ENCODE peak calls at places on chromosomes 6 and 20, in five cellular contexts. N, W, E, Z and L are unnamed samples.

GRCh38 chr6:79040083-79040482 is 38.0 kb downstream of the PHIP start:
- DNase-seq in N (no peak), W (no peak), E (no peak), Z (no peak), L (no peak)

GRCh38 chr6:25232478-25232877 is 46.7 kb upstream of the CARMIL1 start:
- DNase-seq in N (no peak), W (peak), E (no peak), Z (no peak), L (no peak)

GRCh38 chr6:134954272-134954990 is 4.5 kb upstream of the ALDH8A1 start:
- DNase-seq in N (no peak), W (no peak), E (no peak), Z (no peak), L (no peak)

GRCh38 chr6:40957616-40958492 is 81.2 kb downstream of the UNC5CL start:
- DNase-seq in N (no peak), W (no peak), E (peak), Z (no peak), L (no peak)

GRCh38 chr20:12201289-12201991 is 283.7 kb downstream of the BTBD3 start:
- DNase-seq in N (no peak), W (no peak), E (no peak), Z (no peak), L (no peak)

GRCh38 chr6:106569444-106569843 is 59.9 kb downstream of the RTN4IP1 start:
- DNase-seq in N (no peak), W (no peak), E (no peak), Z (no peak), L (no peak)

GRCh38 chr6:131116755-131117360 is 18.4 kb upstream of the AKAP7 start:
- DNase-seq in N (peak), W (no peak), E (peak), Z (no peak), L (peak)

GRCh38 chr6:14765106-14765505 is 480.8 kb upstream of the JARID2 start:
- DNase-seq in N (no peak), W (no peak), E (no peak), Z (no peak), L (no peak)

DNA sequence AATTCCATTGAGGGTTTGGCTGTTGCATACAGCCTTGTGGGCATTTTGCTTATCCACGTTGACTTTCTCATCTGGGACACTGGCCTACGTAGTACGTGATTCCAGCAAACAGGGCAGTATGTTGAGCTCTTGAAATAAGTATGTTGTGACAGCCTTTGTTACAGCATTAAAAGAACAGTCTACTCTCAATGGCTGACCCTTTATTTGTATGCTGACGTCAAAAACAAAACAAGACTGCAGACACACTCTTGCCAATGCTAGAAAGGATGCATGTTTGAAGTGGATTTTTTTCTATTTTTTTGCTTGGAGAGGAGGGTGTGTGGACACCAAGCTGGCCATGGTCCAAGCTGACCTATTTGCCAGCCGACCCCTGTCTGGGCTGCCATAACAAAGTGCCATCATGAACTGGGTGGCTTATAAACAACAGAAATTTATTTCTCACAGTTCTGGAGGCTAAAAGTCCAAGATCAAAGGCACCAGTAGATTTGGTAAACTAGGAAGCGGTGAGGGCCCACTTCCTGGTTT is 10.8 kb upstream of the SNHG17 start:
- DNase-seq in N (no peak), W (no peak), E (no peak), Z (no peak), L (no peak)
- H3K27ac ChIP-seq in N (peak), W (peak), E (no peak), Z (no peak), L (no peak)

DNA sequence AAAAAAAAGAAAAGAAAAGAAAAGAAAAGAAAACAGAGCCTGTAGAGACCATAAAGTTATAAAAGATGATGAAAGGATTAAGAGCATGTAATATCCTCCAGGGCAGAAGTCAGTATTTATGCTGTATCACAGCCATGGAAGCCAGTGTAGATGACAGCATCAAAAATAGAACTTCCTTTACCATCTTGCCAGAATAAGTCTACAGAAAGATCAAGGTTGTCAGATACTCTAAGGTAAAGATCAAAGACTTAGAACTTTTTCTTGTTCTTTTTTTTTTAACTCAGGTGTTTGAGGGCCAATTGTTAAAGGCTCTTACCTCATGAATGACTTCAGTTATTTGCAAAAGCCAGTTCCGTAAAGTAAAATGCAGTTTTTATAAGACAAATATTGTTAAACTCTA is 54.6 kb downstream of the ARHGAP18 start:
- DNase-seq in N (no peak), W (no peak), E (no peak), Z (no peak), L (no peak)
- H3K27ac ChIP-seq in N (no peak), W (no peak), E (no peak), Z (no peak), L (no peak)

DNA sequence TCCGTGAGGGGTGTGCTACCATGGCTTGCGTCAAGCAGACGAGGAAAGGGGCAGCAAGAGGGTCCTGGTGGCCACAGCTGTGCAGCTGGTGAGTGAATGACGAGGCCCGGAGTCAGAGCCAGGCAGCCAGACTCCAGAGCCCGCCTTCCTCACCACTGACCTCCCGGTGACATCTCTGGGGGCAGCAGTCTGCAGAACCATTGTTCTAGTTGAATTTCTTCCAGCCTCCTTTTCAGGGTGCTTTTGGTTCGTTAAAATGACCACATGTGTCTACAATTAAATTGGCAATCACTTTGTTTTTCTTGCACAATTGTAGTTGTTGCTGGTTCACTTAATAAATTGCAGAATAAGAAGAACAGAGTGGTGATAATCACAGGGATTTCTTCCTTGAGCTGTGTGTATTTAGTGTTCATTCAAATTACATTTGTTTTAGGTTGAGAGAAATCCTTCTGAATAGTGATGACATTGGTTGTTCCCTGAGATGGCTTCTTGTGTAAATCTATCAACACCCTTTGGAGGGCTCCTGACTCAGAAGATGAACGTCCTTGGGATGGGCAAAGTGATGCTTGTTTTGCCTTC is 96.4 kb downstream of the TULP4 start:
- DNase-seq in N (no peak), W (peak), E (no peak), Z (no peak), L (no peak)
- H3K27ac ChIP-seq in N (no peak), W (peak), E (no peak), Z (no peak), L (no peak)

DNA sequence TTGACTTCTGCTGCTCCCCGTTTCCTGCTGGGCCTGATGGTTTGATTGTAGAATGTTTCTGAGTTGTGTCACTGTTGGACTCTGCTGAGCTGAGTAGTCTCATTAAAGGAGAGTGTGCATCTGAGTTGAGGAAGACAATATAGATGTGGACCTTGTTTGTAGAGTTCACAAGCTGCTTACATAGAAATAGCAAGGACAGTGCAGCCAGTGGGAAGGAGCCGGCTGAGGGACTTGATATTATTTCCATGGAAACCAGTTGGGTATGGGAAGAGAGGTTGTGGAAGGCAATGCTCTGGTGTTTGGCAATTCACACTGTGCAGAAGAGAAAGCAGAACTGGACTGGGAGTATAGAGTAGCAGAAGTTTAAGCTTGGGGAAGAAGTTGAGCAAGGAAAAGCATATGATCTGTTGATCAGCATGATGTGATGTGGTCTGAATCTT is 14.8 kb downstream of the IGF2R start:
- DNase-seq in N (no peak), W (no peak), E (no peak), Z (no peak), L (no peak)
- H3K27ac ChIP-seq in N (peak), W (no peak), E (no peak), Z (no peak), L (no peak)

DNA sequence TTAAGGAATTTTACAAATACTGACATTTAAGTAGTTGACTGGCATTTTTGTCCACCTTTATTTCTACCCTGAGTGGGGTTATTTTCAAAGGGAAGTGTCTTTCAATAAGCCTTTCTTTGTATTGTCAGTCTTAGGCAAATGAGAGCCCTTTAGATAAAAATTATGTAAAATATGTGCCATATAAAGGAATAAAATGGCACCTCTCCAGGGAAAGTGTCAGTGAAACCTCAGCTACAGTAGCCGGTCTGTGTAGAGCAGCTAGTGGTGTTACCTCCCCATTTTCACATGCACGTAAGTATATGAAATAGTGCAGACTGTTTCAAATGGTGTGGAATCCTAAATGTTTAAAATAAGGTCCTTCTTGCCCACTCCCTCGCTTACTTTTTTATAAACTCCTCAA is 5.0 kb downstream of the FAM217B start:
- DNase-seq in N (no peak), W (no peak), E (no peak), Z (no peak), L (no peak)
- H3K27ac ChIP-seq in N (no peak), W (peak), E (no peak), Z (no peak), L (no peak)

DNA sequence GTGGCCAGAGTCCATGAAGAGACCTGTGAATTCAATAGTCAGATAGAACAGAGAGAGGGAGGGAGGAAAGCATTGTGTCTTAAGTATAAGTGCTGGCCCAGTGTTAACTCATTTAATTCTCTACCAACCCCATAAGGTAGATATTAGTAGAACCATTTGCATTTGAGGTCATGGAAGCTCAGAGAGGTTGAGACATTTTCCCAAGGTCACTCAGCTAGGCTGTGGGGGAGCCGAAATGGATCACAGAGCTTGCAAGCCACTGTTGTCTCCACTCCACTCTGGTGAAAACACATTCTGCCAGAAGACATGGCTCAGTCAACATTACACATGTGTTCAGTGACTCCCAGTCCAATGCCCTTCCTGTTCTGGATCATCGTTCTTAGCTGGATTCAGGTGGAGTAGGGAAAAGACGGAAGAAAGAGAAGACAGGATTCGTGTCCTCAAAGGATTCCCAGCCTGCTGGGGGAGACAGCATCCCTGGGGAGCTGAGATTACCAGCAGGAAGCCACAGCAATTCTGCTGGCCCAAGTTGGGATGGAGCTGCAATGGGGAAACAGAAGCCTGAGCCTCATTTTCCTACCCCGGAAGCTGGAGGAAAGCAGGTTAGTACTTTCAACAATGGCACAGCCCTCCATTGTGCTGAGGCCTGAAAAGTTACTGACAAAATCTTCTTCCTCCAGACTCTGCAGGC is 27.0 kb upstream of the MDGA1 start:
- DNase-seq in N (no peak), W (no peak), E (no peak), Z (no peak), L (no peak)
- H3K27ac ChIP-seq in N (no peak), W (no peak), E (no peak), Z (no peak), L (no peak)

GRCh38 chr6:37061157-37061804 is 55.8 kb downstream of the FGD2 start:
- DNase-seq in N (no peak), W (no peak), E (no peak), Z (no peak), L (peak)
- H3K27ac ChIP-seq in N (no peak), W (no peak), E (peak), Z (no peak), L (no peak)

GRCh38 chr6:161649841-161650240 is 376.0 kb upstream of the AGPAT4 start:
- DNase-seq in N (no peak), W (no peak), E (no peak), Z (no peak), L (no peak)
- H3K27ac ChIP-seq in N (no peak), W (no peak), E (no peak), Z (no peak), L (no peak)